ENCODE peak calls at places on chromosome 15, in ten cellular contexts. Q is mesothelial cell of epicardium, F is left ventricle myocardium inferior, O is nephron progenitor cell, U is activated gamma-delta T cell treated with Interleukin-2 at 50 U/mL for 16 hours, T is myocyte, W is NAMALWA, Y is amniotic stem cell, L is cardiac muscle cell, G is NCI-H1436. J is an unnamed sample.

GRCh38 chr15:88187195-88187594 is 69.3 kb downstream of the NTRK3 start:
- DNase-seq in W (no peak), Y (no peak), T (peak), Q (no peak), G (no peak), L (no peak), O (no peak), F (no peak), U (no peak), J (no peak)

GRCh38 chr15:75130597-75131268 is 70.9 kb upstream of the C15orf39 start:
- DNase-seq in F (no peak), T (no peak), G (no peak), Y (no peak), U (no peak), Q (no peak), W (peak), O (no peak), L (no peak), J (no peak)

GRCh38 chr15:38894260-38894948 is 329.8 kb upstream of the RASGRP1 start:
- DNase-seq in Y (peak), O (no peak), Q (no peak), F (no peak), W (no peak), L (peak), T (peak), G (no peak), U (no peak), J (peak)

GRCh38 chr15:79168922-79169322 is 78.3 kb upstream of the RASGRF1 start:
- DNase-seq in U (no peak), O (peak), Y (no peak), L (peak), G (peak), Q (no peak), W (no peak), T (peak), F (peak), J (no peak)

GRCh38 chr15:59609730-59610712 is 1.6 kb upstream of the GCNT3 start:
- DNase-seq in W (peak), T (peak), O (no peak), U (no peak), G (no peak), Y (no peak), Q (no peak), F (no peak), L (no peak), J (no peak)

GRCh38 chr15:45451265-45451664 is 71.3 kb downstream of the SLC30A4 start:
- DNase-seq in G (no peak), T (no peak), L (no peak), W (no peak), O (no peak), U (no peak), F (no peak), Q (no peak), Y (no peak), J (no peak)

GRCh38 chr15:57685719-57686118 is 20.8 kb upstream of the POLR2M start:
- DNase-seq in T (no peak), W (no peak), U (no peak), G (no peak), Q (no peak), Y (no peak), L (no peak), O (no peak), F (no peak), J (no peak)

GRCh38 chr15:28942046-28942445 is 56.3 kb downstream of the APBA2 start:
- DNase-seq in O (no peak), G (no peak), F (no peak), U (peak), Q (no peak), W (no peak), T (no peak), Y (no peak), L (no peak), J (no peak)

GRCh38 chr15:73781038-73781925 is 28.1 kb upstream of the INSYN1 start:
- DNase-seq in U (no peak), Y (no peak), Q (no peak), T (no peak), F (no peak), G (no peak), L (peak), W (peak), O (no peak), J (peak)

GRCh38 chr15:97977734-97978133 is 17.2 kb downstream of the ARRDC4 start:
- DNase-seq in O (no peak), T (no peak), G (no peak), F (no peak), Y (no peak), Q (no peak), L (no peak), U (no peak), W (no peak), J (no peak)

GRCh38 chr15:29812384-29812694 is 9.9 kb downstream of the TJP1 start:
- DNase-seq in Q (no peak), G (no peak), F (no peak), O (no peak), U (no peak), L (no peak), T (no peak), Y (no peak), W (no peak), J (no peak)

GRCh38 chr15:72227720-72228119 is 3.3 kb downstream of the PKM start:
- DNase-seq in T (peak), Q (no peak), F (no peak), U (no peak), W (no peak), G (no peak), Y (no peak), O (no peak), L (no peak), J (no peak)

GRCh38 chr15:87155771-87156170 is 1076.1 kb downstream of the AGBL1 start:
- DNase-seq in Y (no peak), O (no peak), Q (no peak), L (no peak), U (no peak), W (no peak), G (no peak), T (no peak), F (no peak), J (no peak)

GRCh38 chr15:90710436-90710835 is 6.7 kb upstream of the BLM start:
- DNase-seq in F (no peak), G (no peak), L (peak), Q (no peak), Y (no peak), T (no peak), W (no peak), U (no peak), O (no peak), J (no peak)

GRCh38 chr15:42419369-42419768 is 60.1 kb downstream of the CAPN3 start:
- DNase-seq in U (no peak), W (no peak), F (no peak), Q (no peak), Y (no peak), L (no peak), O (no peak), T (no peak), G (no peak), J (no peak)

GRCh38 chr15:34610388-34610787 is 26.9 kb upstream of the GOLGA8B start:
- DNase-seq in Q (no peak), G (no peak), L (peak), W (peak), T (peak), U (no peak), O (no peak), Y (no peak), F (no peak), J (no peak)

GRCh38 chr15:74402873-74403589 is 30.7 kb downstream of the SEMA7A start:
- DNase-seq in T (peak), Y (no peak), U (peak), O (no peak), G (no peak), W (peak), L (no peak), F (no peak), Q (no peak), J (no peak)

GRCh38 chr15:39347453-39347852 is 233.4 kb upstream of the THBS1 start:
- DNase-seq in W (no peak), G (no peak), F (no peak), Y (no peak), L (no peak), O (no peak), U (no peak), Q (no peak), T (no peak), J (no peak)

GRCh38 chr15:61122624-61123375 is 106.3 kb downstream of the RORA start:
- DNase-seq in Q (no peak), F (no peak), O (no peak), G (no peak), L (no peak), W (no peak), T (no peak), U (no peak), Y (no peak), J (no peak)

GRCh38 chr15:62879770-62880169 is 162.8 kb upstream of the TPM1 start:
- DNase-seq in O (no peak), G (no peak), T (no peak), L (no peak), U (no peak), W (no peak), Q (no peak), F (no peak), Y (no peak), J (no peak)

GRCh38 chr15:75468908-75469307 is 17.4 kb upstream of the SIN3A start:
- DNase-seq in W (no peak), G (no peak), O (no peak), T (no peak), Q (no peak), L (no peak), Y (no peak), F (no peak), U (no peak), J (no peak)

GRCh38 chr15:35271371-35272043 is 186.4 kb upstream of the NANOGP8 start:
- DNase-seq in U (no peak), W (no peak), O (no peak), Y (no peak), T (no peak), G (no peak), L (no peak), F (no peak), Q (no peak), J (no peak)

GRCh38 chr15:80923668-80924067 is 66.0 kb downstream of the MESD start:
- DNase-seq in T (no peak), F (no peak), U (no peak), L (no peak), Q (no peak), G (no peak), Y (no peak), W (no peak), O (no peak), J (no peak)

GRCh38 chr15:73927003-73927475 is 777 bp downstream of the LOXL1 start:
- DNase-seq in G (no peak), O (peak), L (peak), Y (no peak), F (peak), W (no peak), Q (peak), U (peak), T (peak), J (no peak)

GRCh38 chr15:95085056-95085455 is 853.7 kb downstream of the MCTP2 start:
- DNase-seq in Q (no peak), L (peak), G (no peak), W (no peak), Y (no peak), F (no peak), U (no peak), O (no peak), T (peak), J (no peak)

GRCh38 chr15:74200394-74200793 is 2.2 kb downstream of the STRA6 start:
- DNase-seq in L (no peak), U (no peak), T (peak), Q (no peak), F (no peak), O (no peak), W (no peak), G (no peak), Y (peak), J (peak)

GRCh38 chr15:52288051-52288942 is 7.3 kb downstream of the MYO5C start:
- DNase-seq in Q (no peak), Y (no peak), U (no peak), F (no peak), O (no peak), L (no peak), W (no peak), G (no peak), T (peak), J (no peak)

GRCh38 chr15:63444607-63445006 is 59.8 kb upstream of the USP3 start:
- DNase-seq in Q (no peak), G (no peak), U (no peak), W (no peak), O (no peak), T (no peak), Y (no peak), F (no peak), L (no peak), J (no peak)

GRCh38 chr15:81908111-81908510 is 137.7 kb downstream of the MEX3B start:
- DNase-seq in U (no peak), L (no peak), G (no peak), Y (no peak), Q (no peak), T (no peak), O (no peak), F (no peak), W (no peak), J (no peak)

GRCh38 chr15:36951747-36952247 is 148.6 kb downstream of the MEIS2 start:
- DNase-seq in Q (no peak), Y (no peak), G (peak), W (no peak), U (no peak), O (peak), F (no peak), L (peak), T (peak), J (no peak)

GRCh38 chr15:77634266-77634962 is 1.7 kb upstream of the LINGO1 start:
- DNase-seq in T (peak), G (peak), Y (no peak), L (peak), W (peak), O (peak), Q (peak), F (peak), U (peak), J (peak)

GRCh38 chr15:40279437-40280141 is 3.3 kb downstream of the ANKRD63 start:
- DNase-seq in L (peak), G (peak), Q (peak), O (peak), W (peak), U (peak), F (peak), T (peak), Y (no peak), J (no peak)

GRCh38 chr15:68639926-68640600 is 61.3 kb downstream of the CORO2B start:
- DNase-seq in U (no peak), O (no peak), G (no peak), T (no peak), W (no peak), Y (no peak), L (no peak), F (no peak), Q (no peak), J (no peak)

GRCh38 chr15:99407716-99408115 is 156.4 kb downstream of the LRRC28 start:
- DNase-seq in L (no peak), Q (no peak), O (no peak), F (no peak), Y (no peak), W (no peak), T (no peak), G (no peak), U (no peak), J (no peak)

GRCh38 chr15:32042269-32042996 is 12.1 kb downstream of the CHRNA7 start:
- DNase-seq in U (no peak), L (peak), W (peak), G (peak), F (no peak), Q (no peak), T (no peak), Y (no peak), O (no peak), J (no peak)

GRCh38 chr15:57446393-57446792 is 70.1 kb downstream of the CGNL1 start:
- DNase-seq in F (no peak), G (no peak), T (no peak), W (no peak), U (no peak), Q (no peak), Y (no peak), L (no peak), O (no peak), J (no peak)

GRCh38 chr15:33675246-33675645 is 293.1 kb upstream of the CHRM5 start:
- DNase-seq in T (peak), W (peak), Y (no peak), L (peak), G (no peak), U (no peak), F (no peak), Q (no peak), O (no peak), J (peak)

J was measured in SW 1271.